ENCODE peak calls at places on chromosomes 3 and 15, in ten cellular contexts. E, D, B, X, A, V, L, U, N and Y are unnamed samples.

GRCh38 chr3:149004622-149005021 is 13.3 kb downstream of the GYG1 start:
- DNase-seq in E (no peak), D (no peak), B (peak), X (no peak), A (no peak), V (no peak), L (peak), U (no peak), N (no peak), Y (no peak)

GRCh38 chr15:78750566-78750965 is 60.7 kb downstream of the ADAMTS7 start:
- DNase-seq in E (no peak), D (no peak), B (no peak), X (no peak), A (no peak), V (no peak), L (no peak), U (no peak), N (no peak), Y (no peak)

GRCh38 chr15:81024265-81024875 is 23.6 kb downstream of the TLNRD1 start:
- DNase-seq in E (no peak), D (no peak), B (no peak), X (no peak), A (no peak), V (no peak), L (no peak), U (peak), N (no peak), Y (no peak)

GRCh38 chr15:58340176-58340575 is 91.6 kb upstream of the LIPC start:
- DNase-seq in E (no peak), D (no peak), B (peak), X (peak), A (no peak), V (no peak), L (no peak), U (no peak), N (no peak), Y (no peak)

GRCh38 chr15:101391431-101391830 is 96.4 kb upstream of the SNRPA1 start:
- DNase-seq in E (peak), D (no peak), B (no peak), X (no peak), A (no peak), V (no peak), L (no peak), U (no peak), N (peak), Y (no peak)

GRCh38 chr3:35944915-35945710 is 305.8 kb downstream of the ARPP21 start:
- DNase-seq in E (no peak), D (no peak), B (peak), X (no peak), A (no peak), V (no peak), L (no peak), U (peak), N (no peak), Y (no peak)

GRCh38 chr3:149479621-149480325 is 5.3 kb downstream of the TM4SF4 start:
- DNase-seq in E (no peak), D (no peak), B (no peak), X (no peak), A (no peak), V (peak), L (no peak), U (no peak), N (no peak), Y (no peak)

GRCh38 chr3:48215466-48215865 is 7.8 kb upstream of the CAMP start:
- DNase-seq in E (peak), D (no peak), B (no peak), X (no peak), A (no peak), V (no peak), L (no peak), U (peak), N (no peak), Y (peak)

GRCh38 chr3:41352526-41352925 is 153.2 kb downstream of the CTNNB1 start:
- DNase-seq in E (no peak), D (no peak), B (no peak), X (no peak), A (no peak), V (no peak), L (no peak), U (no peak), N (no peak), Y (no peak)

GRCh38 chr3:57967590-57967989 is 40.6 kb upstream of the FLNB start:
- DNase-seq in E (peak), D (no peak), B (no peak), X (no peak), A (no peak), V (no peak), L (no peak), U (no peak), N (no peak), Y (no peak)

GRCh38 chr3:117526485-117527079 is 817.0 kb downstream of the TUSC7 start:
- DNase-seq in E (peak), D (no peak), B (peak), X (no peak), A (no peak), V (peak), L (no peak), U (peak), N (no peak), Y (peak)

GRCh38 chr3:9930804-9931418 is 2.7 kb upstream of the CRELD1 start:
- DNase-seq in E (no peak), D (no peak), B (no peak), X (no peak), A (no peak), V (no peak), L (no peak), U (no peak), N (no peak), Y (no peak)

GRCh38 chr3:120498947-120499346 is 48.2 kb upstream of the FSTL1 start:
- DNase-seq in E (no peak), D (no peak), B (peak), X (peak), A (peak), V (no peak), L (peak), U (peak), N (no peak), Y (peak)

GRCh38 chr3:195860456-195860855 is 47.9 kb downstream of the TNK2 start:
- DNase-seq in E (no peak), D (no peak), B (no peak), X (no peak), A (no peak), V (no peak), L (no peak), U (no peak), N (no peak), Y (no peak)

GRCh38 chr3:72782521-72782920 is 65.7 kb downstream of the SHQ1 start:
- DNase-seq in E (no peak), D (no peak), B (no peak), X (no peak), A (no peak), V (no peak), L (no peak), U (no peak), N (no peak), Y (no peak)

GRCh38 chr15:90837052-90837621 is 31.3 kb upstream of the FURIN start:
- DNase-seq in E (no peak), D (no peak), B (no peak), X (no peak), A (no peak), V (no peak), L (no peak), U (peak), N (no peak), Y (no peak)

GRCh38 chr3:12188328-12188648 is 29.6 kb upstream of the TIMP4 start:
- DNase-seq in E (no peak), D (no peak), B (no peak), X (no peak), A (no peak), V (no peak), L (no peak), U (no peak), N (no peak), Y (no peak)

GRCh38 chr15:77975332-77976119 is 102.0 kb downstream of the TBC1D2B start:
- DNase-seq in E (no peak), D (peak), B (no peak), X (no peak), A (no peak), V (no peak), L (no peak), U (no peak), N (peak), Y (no peak)

GRCh38 chr3:154775821-154776548 is 304.1 kb upstream of the MME start:
- DNase-seq in E (no peak), D (no peak), B (no peak), X (no peak), A (no peak), V (no peak), L (no peak), U (no peak), N (no peak), Y (no peak)

GRCh38 chr3:187807086-187807862 is 62.0 kb upstream of the BCL6 start:
- DNase-seq in E (no peak), D (no peak), B (peak), X (peak), A (no peak), V (no peak), L (no peak), U (peak), N (no peak), Y (no peak)

GRCh38 chr3:68271145-68271544 is 616.7 kb upstream of the SUCLG2 start:
- DNase-seq in E (no peak), D (no peak), B (no peak), X (no peak), A (no peak), V (no peak), L (no peak), U (no peak), N (no peak), Y (no peak)

GRCh38 chr3:197525706-197526105 is 30.1 kb downstream of the BDH1 start:
- DNase-seq in E (no peak), D (no peak), B (peak), X (no peak), A (no peak), V (no peak), L (no peak), U (no peak), N (no peak), Y (no peak)

GRCh38 chr3:52195823-52196331 is 2.1 kb upstream of the ALAS1 start:
- DNase-seq in E (peak), D (no peak), B (peak), X (peak), A (peak), V (no peak), L (no peak), U (no peak), N (no peak), Y (peak)

GRCh38 chr15:44554934-44555723 is 18.2 kb downstream of the EIF3J start:
- DNase-seq in E (no peak), D (no peak), B (no peak), X (no peak), A (no peak), V (no peak), L (no peak), U (no peak), N (no peak), Y (no peak)

GRCh38 chr3:75180235-75180944 is 483.7 kb upstream of the FRG2C start:
- DNase-seq in E (no peak), D (no peak), B (no peak), X (no peak), A (no peak), V (no peak), L (no peak), U (no peak), N (no peak), Y (no peak)

GRCh38 chr3:109073116-109073515 is 44.8 kb downstream of the MORC1 start:
- DNase-seq in E (no peak), D (no peak), B (no peak), X (no peak), A (no peak), V (no peak), L (no peak), U (no peak), N (no peak), Y (no peak)

GRCh38 chr3:119637679-119638525 is 22.5 kb downstream of the POPDC2 start:
- DNase-seq in E (no peak), D (no peak), B (peak), X (peak), A (no peak), V (no peak), L (no peak), U (peak), N (peak), Y (no peak)

GRCh38 chr3:4421121-4421520 is 45.9 kb downstream of the SUMF1 start:
- DNase-seq in E (no peak), D (no peak), B (peak), X (no peak), A (no peak), V (no peak), L (no peak), U (no peak), N (no peak), Y (no peak)

GRCh38 chr3:168096210-168096795 is 579 bp upstream of the GOLIM4 start:
- DNase-seq in E (peak), D (peak), B (peak), X (peak), A (no peak), V (peak), L (peak), U (peak), N (peak), Y (peak)

GRCh38 chr15:80375968-80376891 is 28.0 kb upstream of the ARNT2 start:
- DNase-seq in E (no peak), D (no peak), B (no peak), X (no peak), A (no peak), V (no peak), L (no peak), U (no peak), N (no peak), Y (no peak)

GRCh38 chr15:37101634-37102314 is 1.4 kb upstream of the MEIS2 start:
- DNase-seq in E (peak), D (peak), B (peak), X (no peak), A (peak), V (peak), L (peak), U (peak), N (no peak), Y (peak)

GRCh38 chr3:169980055-169980454 is 13.4 kb downstream of the SEC62 start:
- DNase-seq in E (no peak), D (no peak), B (peak), X (peak), A (no peak), V (no peak), L (no peak), U (peak), N (no peak), Y (no peak)

GRCh38 chr3:59777559-59778178 is 727.8 kb upstream of the CFAP20DC start:
- DNase-seq in E (no peak), D (no peak), B (no peak), X (no peak), A (no peak), V (no peak), L (no peak), U (no peak), N (no peak), Y (no peak)

GRCh38 chr3:175743733-175744400 is 884.7 kb downstream of the NAALADL2 start:
- DNase-seq in E (no peak), D (no peak), B (peak), X (no peak), A (no peak), V (no peak), L (no peak), U (no peak), N (no peak), Y (no peak)

GRCh38 chr15:43762824-43763223 is 13.9 kb downstream of the ELL3 start:
- DNase-seq in E (no peak), D (no peak), B (no peak), X (no peak), A (no peak), V (no peak), L (no peak), U (no peak), N (no peak), Y (no peak)

GRCh38 chr15:85792102-85792731 is 2.5 kb downstream of the KLHL25 start:
- DNase-seq in E (no peak), D (no peak), B (no peak), X (no peak), A (no peak), V (no peak), L (no peak), U (no peak), N (no peak), Y (no peak)

GRCh38 chr3:55481918-55482495 is 5.1 kb downstream of the WNT5A start:
- DNase-seq in E (no peak), D (no peak), B (peak), X (no peak), A (no peak), V (peak), L (peak), U (peak), N (no peak), Y (no peak)

GRCh38 chr3:141260131-141260927 is 28.7 kb downstream of the PXYLP1 start:
- DNase-seq in E (no peak), D (peak), B (no peak), X (no peak), A (no peak), V (no peak), L (no peak), U (no peak), N (no peak), Y (no peak)

GRCh38 chr15:74842581-74843444 is at the start of gene ULK3:
- DNase-seq in E (peak), D (peak), B (peak), X (no peak), A (peak), V (peak), L (peak), U (peak), N (peak), Y (peak)
- TF ChIP-seq CTCF in E (peak), D (peak), B (peak), X (peak), A (no peak), V (peak), L (peak), U (peak), N (peak), Y (peak)

GRCh38 chr15:28885630-28886430 is at the start of gene APBA2:
- DNase-seq in E (no peak), D (no peak), B (no peak), X (no peak), A (no peak), V (peak), L (peak), U (peak), N (no peak), Y (no peak)

GRCh38 chr15:28887344-28888174 is 1.8 kb downstream of the APBA2 start:
- DNase-seq in E (no peak), D (no peak), B (no peak), X (no peak), A (no peak), V (no peak), L (no peak), U (no peak), N (no peak), Y (no peak)

GRCh38 chr15:28888302-28888894 is 2.6 kb downstream of the APBA2 start:
- DNase-seq in E (no peak), D (no peak), B (no peak), X (no peak), A (no peak), V (no peak), L (no peak), U (no peak), N (no peak), Y (no peak)

GRCh38 chr15:28885289-28885629 is 515 bp upstream of the APBA2 start:
- DNase-seq in E (no peak), D (no peak), B (no peak), X (no peak), A (no peak), V (no peak), L (no peak), U (no peak), N (no peak), Y (no peak)

DNA sequence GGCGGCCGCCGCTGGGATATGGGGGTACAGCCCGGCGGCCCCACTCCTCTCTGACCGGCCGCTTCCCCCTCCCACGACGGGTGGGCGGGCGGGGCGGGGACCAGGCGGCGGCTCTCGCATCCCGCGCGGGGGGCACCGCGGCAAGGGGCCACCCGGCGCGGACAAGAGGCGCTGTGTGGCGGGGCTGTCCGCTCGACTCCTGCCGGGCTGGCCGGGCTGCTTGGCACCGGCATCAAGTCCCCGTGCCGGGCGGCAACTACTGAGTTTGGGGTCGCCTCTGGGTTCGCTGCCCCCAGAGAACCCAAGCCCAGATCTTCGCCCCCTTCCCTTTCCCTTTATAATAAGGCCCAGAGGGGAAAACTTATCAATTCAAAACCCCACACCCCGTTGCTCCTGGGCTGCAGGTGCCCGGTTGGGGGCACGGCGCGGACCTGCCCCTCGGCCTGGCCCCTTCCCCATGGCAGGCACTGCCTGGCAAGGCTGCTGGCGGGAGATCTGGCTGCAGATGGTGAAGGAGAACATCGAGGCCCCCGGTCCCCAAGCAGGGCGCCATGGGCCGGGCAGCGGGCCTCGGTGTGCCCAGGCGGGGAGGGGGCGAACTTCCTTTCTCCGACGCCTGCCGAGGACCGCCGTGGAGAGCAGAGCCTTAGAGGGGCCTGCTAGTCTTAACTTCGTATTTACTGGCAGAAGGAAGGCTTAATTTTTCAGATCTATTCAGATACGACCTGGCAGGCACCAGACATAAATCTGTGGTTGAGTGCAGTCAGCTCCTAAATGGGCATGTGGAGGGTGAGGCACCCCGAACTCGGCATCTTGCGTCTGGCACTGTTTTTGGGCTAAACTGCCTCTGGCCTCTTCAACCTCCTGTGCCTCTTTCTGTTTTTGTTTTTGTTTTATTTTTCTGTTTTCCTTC is 913 bp downstream of the APBA2 start:
- DNase-seq in E (no peak), D (no peak), B (no peak), X (no peak), A (no peak), V (no peak), L (no peak), U (no peak), N (no peak), Y (no peak)
- TF ChIP-seq CTCF in E (no peak), D (no peak), B (no peak), X (no peak), A (no peak), V (no peak), L (no peak), U (no peak), N (no peak), Y (no peak)

GRCh38 chr15:63899193-63899592 is 65.4 kb upstream of the HERC1 start:
- DNase-seq in E (no peak), D (no peak), B (no peak), X (no peak), A (no peak), V (no peak), L (no peak), U (no peak), N (no peak), Y (no peak)
- TF ChIP-seq CTCF in E (no peak), D (no peak), B (no peak), X (no peak), A (no peak), V (no peak), L (no peak), U (no peak), N (no peak), Y (no peak)

GRCh38 chr3:181694805-181695660 is 16.7 kb upstream of the SOX2 start:
- DNase-seq in E (peak), D (no peak), B (no peak), X (no peak), A (no peak), V (peak), L (peak), U (peak), N (no peak), Y (peak)
- TF ChIP-seq CTCF in E (no peak), D (no peak), B (no peak), X (no peak), A (no peak), V (peak), L (no peak), U (peak), N (no peak), Y (peak)

GRCh38 chr3:45012577-45012976 is 13.5 kb upstream of the CLEC3B start:
- DNase-seq in E (no peak), D (no peak), B (no peak), X (no peak), A (no peak), V (no peak), L (no peak), U (no peak), N (no peak), Y (no peak)
- TF ChIP-seq CTCF in E (no peak), D (no peak), B (no peak), X (no peak), A (no peak), V (no peak), L (no peak), U (no peak), N (no peak), Y (no peak)